ENCODE peak calls at places on chromosomes 1 and 21, in nine cellular contexts. W is BE2C; J is MCF 10A; O is colonic mucosa; A is adrenal gland; S is foreskin fibroblast; X is GM12865; B is activated CD8-positive, alpha-beta T cell treated with anti-CD3 and anti-CD28 coated beads for 36 hours; R is epithelial cell of esophagus. U is an unnamed sample.
A peak's percentile ranks its signal among the peaks of the same experiment; 100 is the strongest.

GRCh38 chr1:152718238-152718637 is 10.3 kb downstream of the LCE4A start:
- DNase-seq in W (no peak), J (peak; percentile 72), O (no peak), A (no peak), S (no peak), X (no peak), B (no peak), R (peak; percentile 97), U (no peak)

GRCh38 chr1:188825471-188825870 is 1652.2 kb downstream of the BRINP3 start:
- DNase-seq in W (no peak), J (peak; percentile 60), O (no peak), A (no peak), S (no peak), X (no peak), B (no peak), R (peak; percentile 53), U (no peak)

GRCh38 chr1:210280221-210280620 is 47.6 kb downstream of the SERTAD4 start:
- DNase-seq in W (no peak), J (no peak), O (no peak), A (no peak), S (no peak), X (no peak), B (no peak), R (no peak), U (no peak)

GRCh38 chr1:94636625-94637024 is 95.1 kb upstream of the F3 start:
- DNase-seq in W (no peak), J (peak; percentile 64), O (no peak), A (no peak), S (peak; percentile 50), X (no peak), B (no peak), R (peak; percentile 77), U (no peak)

GRCh38 chr1:222880586-222880985 is 65.7 kb downstream of the DISP1 start:
- DNase-seq in W (no peak), J (peak; percentile 71), O (no peak), A (no peak), S (peak; percentile 51), X (no peak), B (peak; percentile 64), R (peak; percentile 61), U (no peak)

GRCh38 chr1:117656202-117656641 is 50.4 kb downstream of the TENT5C start:
- DNase-seq in W (no peak), J (no peak), O (peak; percentile 37), A (no peak), S (no peak), X (peak; percentile 97), B (peak; percentile 96), R (no peak), U (peak; percentile 41)

GRCh38 chr1:157494093-157494492 is 58.2 kb downstream of the FCRL5 start:
- DNase-seq in W (no peak), J (no peak), O (no peak), A (no peak), S (no peak), X (no peak), B (no peak), R (no peak), U (no peak)

GRCh38 chr1:205259361-205259832 is 31.7 kb downstream of the TMCC2 start:
- DNase-seq in W (no peak), J (peak; percentile 52), O (no peak), A (no peak), S (no peak), X (no peak), B (no peak), R (no peak), U (no peak)

GRCh38 chr1:230860617-230861384 is 7.5 kb downstream of the C1orf198 start:
- DNase-seq in W (no peak), J (no peak), O (no peak), A (no peak), S (no peak), X (no peak), B (no peak), R (no peak), U (no peak)

GRCh38 chr1:230861970-230862595 is 6.2 kb downstream of the C1orf198 start:
- DNase-seq in W (no peak), J (peak; percentile 41), O (no peak), A (no peak), S (no peak), X (no peak), B (no peak), R (no peak), U (no peak)

GRCh38 chr1:230858918-230859819 is 9.2 kb downstream of the C1orf198 start:
- DNase-seq in W (no peak), J (no peak), O (no peak), A (no peak), S (peak; percentile 60), X (no peak), B (no peak), R (no peak), U (no peak)

GRCh38 chr1:230863449-230863848 is 4.9 kb downstream of the C1orf198 start:
- DNase-seq in W (no peak), J (no peak), O (peak; percentile 30), A (no peak), S (no peak), X (no peak), B (no peak), R (peak; percentile 71), U (no peak)

GRCh38 chr1:230861489-230861888 is 6.8 kb downstream of the C1orf198 start:
- DNase-seq in W (no peak), J (no peak), O (no peak), A (no peak), S (no peak), X (no peak), B (no peak), R (no peak), U (no peak)
- TF ChIP-seq CTCF in W (peak; percentile 15), J (no peak), O (no peak), A (no peak), S (no peak), X (no peak), B (no peak), R (no peak), U (no peak)

GRCh38 chr21:37367758-37368535 is 1.4 kb downstream of the DYRK1A start:
- DNase-seq in W (peak; percentile 26), J (peak; percentile 42), O (peak; percentile 56), A (peak; percentile 54), S (peak; percentile 30), X (peak; percentile 85), B (peak; percentile 60), R (peak; percentile 51), U (peak; percentile 45)

GRCh38 chr21:37365657-37366487 is 701 bp upstream of the DYRK1A start:
- DNase-seq in W (peak; percentile 71), J (peak; percentile 72), O (peak; percentile 72), A (peak; percentile 79), S (peak; percentile 52), X (peak; percentile 79), B (peak; percentile 57), R (peak; percentile 80), U (peak; percentile 73)

GRCh38 chr21:37364722-37365121 is 1.9 kb upstream of the DYRK1A start:
- DNase-seq in W (no peak), J (no peak), O (no peak), A (no peak), S (no peak), X (no peak), B (no peak), R (no peak), U (no peak)

GRCh38 chr21:37367301-37367757 is 756 bp downstream of the DYRK1A start:
- DNase-seq in W (peak; percentile 11), J (no peak), O (no peak), A (no peak), S (peak; percentile 18), X (no peak), B (peak; percentile 25), R (no peak), U (no peak)

DNA sequence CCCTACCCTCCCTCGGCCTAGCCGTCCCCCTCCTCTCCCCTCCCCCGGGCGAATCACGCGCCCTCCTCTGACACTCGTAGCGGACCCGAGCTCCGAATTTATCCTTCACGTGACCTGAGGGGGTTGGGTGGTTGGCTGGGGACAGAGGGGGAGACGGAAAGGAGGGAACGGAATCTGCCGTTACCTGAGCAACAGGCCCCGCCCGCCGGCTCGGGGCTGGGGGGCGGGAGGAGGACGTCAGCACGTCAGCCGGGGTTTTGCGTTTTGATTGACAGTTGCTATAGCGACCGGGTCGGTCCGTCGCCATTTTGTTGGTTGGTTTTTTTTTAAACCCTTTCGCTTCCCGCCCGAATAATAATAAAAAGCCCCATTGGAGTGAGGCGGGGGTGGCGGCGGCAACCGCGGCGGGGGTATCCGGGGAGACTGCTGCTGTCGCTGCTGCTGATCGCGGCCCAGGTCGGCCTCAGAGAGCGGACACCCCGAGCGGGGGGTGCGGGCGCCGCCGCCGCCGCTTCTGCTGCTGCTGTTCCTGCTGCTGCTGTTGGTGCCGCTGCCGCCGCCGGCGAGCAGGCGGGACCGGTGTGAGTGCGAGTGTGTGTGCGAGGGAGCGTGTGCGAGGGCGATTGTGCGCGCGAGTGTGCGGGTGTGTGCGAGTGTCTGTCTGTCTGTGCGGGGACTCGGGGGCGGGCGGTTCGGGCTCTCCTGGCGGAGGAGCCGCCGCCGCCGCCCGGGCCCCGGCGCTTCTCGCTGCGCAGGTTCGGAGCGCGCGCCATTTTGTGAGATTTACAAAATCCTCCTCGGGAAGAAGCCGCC is at the start of gene DYRK1A:
- DNase-seq in W (peak; percentile 99), J (peak; percentile 99), O (peak; percentile 100), A (peak; percentile 99), S (peak; percentile 99), X (peak; percentile 100), B (peak; percentile 97), R (peak; percentile 99), U (peak; percentile 97)
- TF ChIP-seq CTCF in W (no peak), J (no peak), O (no peak), A (no peak), S (no peak), X (no peak), B (no peak), R (no peak), U (no peak)

DNA sequence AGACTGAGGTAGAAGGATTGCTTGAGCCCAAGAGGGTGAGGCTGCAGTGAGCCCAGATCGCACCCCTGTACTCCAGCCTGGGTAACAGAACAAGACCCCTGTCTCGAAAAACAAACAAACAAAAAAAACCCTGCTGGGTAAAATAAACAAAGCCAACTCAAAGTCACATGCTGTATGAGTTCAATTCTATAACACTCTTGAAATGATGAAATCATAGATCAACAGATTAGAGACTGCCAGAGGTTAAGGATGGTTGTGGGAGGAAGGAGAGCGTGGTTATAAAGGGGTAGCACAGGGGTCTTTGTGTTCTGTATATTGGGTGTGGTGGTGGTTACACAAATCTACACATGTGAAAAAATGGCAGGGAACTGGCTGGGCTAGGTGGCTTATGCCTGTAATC is 62.5 kb downstream of the TAS1R2 start:
- DNase-seq in W (no peak), J (no peak), O (no peak), A (no peak), S (no peak), X (no peak), B (no peak), R (no peak), U (no peak)
- TF ChIP-seq CTCF in W (no peak), J (no peak), O (no peak), A (no peak), S (no peak), X (no peak), B (no peak), R (no peak), U (no peak)

DNA sequence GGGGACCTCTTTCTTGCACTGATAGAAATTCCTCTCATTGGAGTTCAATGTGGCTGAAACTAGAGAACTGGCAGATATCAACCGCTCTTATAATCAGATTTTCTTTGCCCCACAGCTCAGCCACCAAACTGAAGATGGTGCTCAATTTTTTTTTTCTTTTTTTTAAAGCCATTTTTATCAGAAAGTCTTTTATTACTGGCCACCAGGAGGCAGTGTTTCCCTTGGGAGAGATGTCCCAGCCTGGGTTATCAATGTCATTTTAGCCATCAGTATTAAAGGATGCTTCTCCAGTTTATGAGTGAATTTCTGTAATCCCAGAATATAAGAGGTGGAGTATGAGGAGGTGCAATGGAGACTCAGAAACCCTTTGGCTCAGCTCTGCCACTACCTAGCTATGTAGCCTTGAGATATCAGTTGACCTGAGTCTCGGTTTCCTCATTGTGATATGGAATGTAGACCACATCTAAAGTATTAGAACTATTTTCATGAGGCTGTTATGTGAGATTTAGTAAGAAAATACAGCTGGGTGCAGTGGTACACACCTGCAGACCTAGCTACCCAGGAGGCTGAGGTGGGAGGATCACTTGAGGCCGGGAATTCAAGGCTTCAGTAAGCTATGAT is 27.6 kb downstream of the CD244 start:
- DNase-seq in W (peak; percentile 30), J (peak; percentile 63), O (no peak), A (peak; percentile 41), S (peak; percentile 7), X (peak; percentile 75), B (peak; percentile 56), R (peak; percentile 60), U (no peak)
- TF ChIP-seq CTCF in W (peak; percentile 66), J (peak; percentile 84), O (peak; percentile 40), A (peak; percentile 60), S (peak; percentile 55), X (peak; percentile 65), B (peak; percentile 80), R (peak; percentile 67), U (no peak)

U was measured in activated B cell treated with CpG ODN at 0.5 μM for 24 hours.